ENCODE peak calls at places on chromosomes 6 and 20, in eight cellular contexts. One of them, this sample, is unnamed.

GRCh38 chr20:49880177-49880576 is 35.2 kb downstream of the SPATA2 start:
- DNase-seq in PC-9: no peak
- DNase-seq in IMR-90: peak; percentile 78
- DNase-seq in left ventricle myocardium inferior: no peak
- DNase-seq in AG04450: no peak
- DNase-seq in cardiac muscle cell: peak; percentile 41
- DNase-seq in brain microvascular endothelial cell: peak; percentile 37
- DNase-seq in stomach: peak; percentile 84
- DNase-seq in this sample: no peak

GRCh38 chr6:24907959-24908358 is 27.8 kb downstream of the RIPOR2 start:
- DNase-seq in PC-9: no peak
- DNase-seq in IMR-90: no peak
- DNase-seq in left ventricle myocardium inferior: no peak
- DNase-seq in AG04450: no peak
- DNase-seq in cardiac muscle cell: no peak
- DNase-seq in brain microvascular endothelial cell: no peak
- DNase-seq in stomach: no peak
- DNase-seq in this sample: no peak

GRCh38 chr20:14775778-14776177 is 438.4 kb upstream of the FLRT3 start:
- DNase-seq in PC-9: peak; percentile 71
- DNase-seq in IMR-90: no peak
- DNase-seq in left ventricle myocardium inferior: no peak
- DNase-seq in AG04450: no peak
- DNase-seq in cardiac muscle cell: peak; percentile 35
- DNase-seq in brain microvascular endothelial cell: peak; percentile 98
- DNase-seq in stomach: peak; percentile 58
- DNase-seq in this sample: peak; percentile 27

GRCh38 chr6:129845696-129846095 is 15.4 kb downstream of the TMEM244 start:
- DNase-seq in PC-9: no peak
- DNase-seq in IMR-90: no peak
- DNase-seq in left ventricle myocardium inferior: no peak
- DNase-seq in AG04450: no peak
- DNase-seq in cardiac muscle cell: no peak
- DNase-seq in brain microvascular endothelial cell: no peak
- DNase-seq in stomach: no peak
- DNase-seq in this sample: no peak

GRCh38 chr6:257031-257725 is 35.1 kb upstream of the DUSP22 start:
- DNase-seq in PC-9: peak; percentile 51
- DNase-seq in IMR-90: peak; percentile 6
- DNase-seq in left ventricle myocardium inferior: no peak
- DNase-seq in AG04450: no peak
- DNase-seq in cardiac muscle cell: peak; percentile 35
- DNase-seq in brain microvascular endothelial cell: no peak
- DNase-seq in stomach: no peak
- DNase-seq in this sample: peak; percentile 72

GRCh38 chr6:169975286-169975685 is 223.9 kb downstream of the ERMARD start:
- DNase-seq in PC-9: no peak
- DNase-seq in IMR-90: no peak
- DNase-seq in left ventricle myocardium inferior: no peak
- DNase-seq in AG04450: no peak
- DNase-seq in cardiac muscle cell: no peak
- DNase-seq in brain microvascular endothelial cell: no peak
- DNase-seq in stomach: no peak
- DNase-seq in this sample: no peak

GRCh38 chr6:104789770-104790190 is 69.9 kb downstream of the HACE1 start:
- DNase-seq in PC-9: peak; percentile 50
- DNase-seq in IMR-90: peak; percentile 55
- DNase-seq in left ventricle myocardium inferior: no peak
- DNase-seq in AG04450: peak; percentile 10
- DNase-seq in cardiac muscle cell: peak; percentile 77
- DNase-seq in brain microvascular endothelial cell: peak; percentile 22
- DNase-seq in stomach: no peak
- DNase-seq in this sample: peak; percentile 17

GRCh38 chr6:158996863-158997262 is 3.1 kb downstream of the RSPH3 start:
- DNase-seq in PC-9: no peak
- DNase-seq in IMR-90: no peak
- DNase-seq in left ventricle myocardium inferior: no peak
- DNase-seq in AG04450: no peak
- DNase-seq in cardiac muscle cell: no peak
- DNase-seq in brain microvascular endothelial cell: no peak
- DNase-seq in stomach: no peak
- DNase-seq in this sample: no peak

GRCh38 chr6:108841377-108841855 is 6.8 kb upstream of the ARMC2 start:
- DNase-seq in PC-9: no peak
- DNase-seq in IMR-90: no peak
- DNase-seq in left ventricle myocardium inferior: no peak
- DNase-seq in AG04450: no peak
- DNase-seq in cardiac muscle cell: no peak
- DNase-seq in brain microvascular endothelial cell: no peak
- DNase-seq in stomach: no peak
- DNase-seq in this sample: no peak

GRCh38 chr20:63765918-63766317 is 26.3 kb downstream of the SLC2A4RG start:
- DNase-seq in PC-9: no peak
- DNase-seq in IMR-90: no peak
- DNase-seq in left ventricle myocardium inferior: no peak
- DNase-seq in AG04450: no peak
- DNase-seq in cardiac muscle cell: no peak
- DNase-seq in brain microvascular endothelial cell: no peak
- DNase-seq in stomach: no peak
- DNase-seq in this sample: no peak

GRCh38 chr20:37886851-37887297 is 16.1 kb upstream of the VSTM2L start:
- DNase-seq in PC-9: no peak
- DNase-seq in IMR-90: no peak
- DNase-seq in left ventricle myocardium inferior: peak; percentile 79
- DNase-seq in AG04450: no peak
- DNase-seq in cardiac muscle cell: peak; percentile 32
- DNase-seq in brain microvascular endothelial cell: no peak
- DNase-seq in stomach: peak; percentile 64
- DNase-seq in this sample: no peak

GRCh38 chr6:83853178-83853967 is at the start of gene RIPPLY2:
- DNase-seq in PC-9: no peak
- DNase-seq in IMR-90: peak; percentile 20
- DNase-seq in left ventricle myocardium inferior: peak; percentile 15
- DNase-seq in AG04450: no peak
- DNase-seq in cardiac muscle cell: peak; percentile 63
- DNase-seq in brain microvascular endothelial cell: no peak
- DNase-seq in stomach: no peak
- DNase-seq in this sample: no peak

GRCh38 chr6:87757792-87758191 is 55.8 kb upstream of the AKIRIN2 start:
- DNase-seq in PC-9: no peak
- DNase-seq in IMR-90: no peak
- DNase-seq in left ventricle myocardium inferior: no peak
- DNase-seq in AG04450: no peak
- DNase-seq in cardiac muscle cell: no peak
- DNase-seq in brain microvascular endothelial cell: no peak
- DNase-seq in stomach: no peak
- DNase-seq in this sample: no peak

GRCh38 chr6:135066806-135067205 is 12.2 kb upstream of the HBS1L start:
- DNase-seq in PC-9: no peak
- DNase-seq in IMR-90: no peak
- DNase-seq in left ventricle myocardium inferior: no peak
- DNase-seq in AG04450: no peak
- DNase-seq in cardiac muscle cell: no peak
- DNase-seq in brain microvascular endothelial cell: peak; percentile 3
- DNase-seq in stomach: no peak
- DNase-seq in this sample: no peak

GRCh38 chr6:170172825-170173231 is 118.0 kb downstream of the DLL1 start:
- DNase-seq in PC-9: no peak
- DNase-seq in IMR-90: no peak
- DNase-seq in left ventricle myocardium inferior: no peak
- DNase-seq in AG04450: no peak
- DNase-seq in cardiac muscle cell: no peak
- DNase-seq in brain microvascular endothelial cell: no peak
- DNase-seq in stomach: no peak
- DNase-seq in this sample: no peak

GRCh38 chr6:17292600-17293133 is 11.5 kb downstream of the RBM24 start:
- DNase-seq in PC-9: no peak
- DNase-seq in IMR-90: no peak
- DNase-seq in left ventricle myocardium inferior: no peak
- DNase-seq in AG04450: no peak
- DNase-seq in cardiac muscle cell: no peak
- DNase-seq in brain microvascular endothelial cell: no peak
- DNase-seq in stomach: no peak
- DNase-seq in this sample: no peak

GRCh38 chr6:44627091-44627878 is 239.8 kb downstream of the CDC5L start:
- DNase-seq in PC-9: no peak
- DNase-seq in IMR-90: no peak
- DNase-seq in left ventricle myocardium inferior: peak; percentile 40
- DNase-seq in AG04450: no peak
- DNase-seq in cardiac muscle cell: no peak
- DNase-seq in brain microvascular endothelial cell: no peak
- DNase-seq in stomach: no peak
- DNase-seq in this sample: no peak

GRCh38 chr20:51129201-51129671 is 106.3 kb upstream of the KCNG1 start:
- DNase-seq in PC-9: no peak
- DNase-seq in IMR-90: no peak
- DNase-seq in left ventricle myocardium inferior: no peak
- DNase-seq in AG04450: no peak
- DNase-seq in cardiac muscle cell: no peak
- DNase-seq in brain microvascular endothelial cell: no peak
- DNase-seq in stomach: no peak
- DNase-seq in this sample: no peak

DNA sequence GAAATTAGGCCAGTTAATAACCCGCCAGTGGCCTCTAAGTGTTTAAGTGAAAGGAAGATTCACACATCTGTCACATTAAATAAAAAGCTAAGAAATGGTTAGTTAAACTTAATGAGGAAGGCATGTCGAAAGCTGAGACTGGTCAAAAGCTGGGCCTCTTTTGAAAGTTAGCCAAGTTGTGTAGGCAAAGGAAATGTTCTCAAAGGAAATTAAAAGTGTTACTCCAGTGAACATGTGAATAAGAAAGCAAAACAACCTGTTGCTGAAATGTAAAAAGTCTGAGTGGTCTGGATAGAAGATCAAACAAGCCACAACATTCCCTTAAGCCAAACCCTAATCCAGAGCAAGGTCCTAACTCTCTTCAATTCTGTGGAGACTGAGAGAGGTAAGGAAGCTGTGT is 10.9 kb upstream of the MTRF1L start:
- DNase-seq in PC-9: no peak
- DNase-seq in IMR-90: no peak
- DNase-seq in left ventricle myocardium inferior: no peak
- DNase-seq in AG04450: no peak
- DNase-seq in cardiac muscle cell: no peak
- DNase-seq in brain microvascular endothelial cell: no peak
- DNase-seq in stomach: no peak
- DNase-seq in this sample: no peak
- H3K27ac ChIP-seq in PC-9: no peak overlapping the region
- H3K27ac ChIP-seq in IMR-90: no peak overlapping the region
- H3K27ac ChIP-seq in left ventricle myocardium inferior: no peak overlapping the region
- H3K27ac ChIP-seq in AG04450: no peak overlapping the region
- H3K27ac ChIP-seq in cardiac muscle cell: no peak overlapping the region
- H3K27ac ChIP-seq in brain microvascular endothelial cell: no peak overlapping the region
- H3K27ac ChIP-seq in stomach: no peak overlapping the region
- H3K27ac ChIP-seq in this sample: no peak overlapping the region

DNA sequence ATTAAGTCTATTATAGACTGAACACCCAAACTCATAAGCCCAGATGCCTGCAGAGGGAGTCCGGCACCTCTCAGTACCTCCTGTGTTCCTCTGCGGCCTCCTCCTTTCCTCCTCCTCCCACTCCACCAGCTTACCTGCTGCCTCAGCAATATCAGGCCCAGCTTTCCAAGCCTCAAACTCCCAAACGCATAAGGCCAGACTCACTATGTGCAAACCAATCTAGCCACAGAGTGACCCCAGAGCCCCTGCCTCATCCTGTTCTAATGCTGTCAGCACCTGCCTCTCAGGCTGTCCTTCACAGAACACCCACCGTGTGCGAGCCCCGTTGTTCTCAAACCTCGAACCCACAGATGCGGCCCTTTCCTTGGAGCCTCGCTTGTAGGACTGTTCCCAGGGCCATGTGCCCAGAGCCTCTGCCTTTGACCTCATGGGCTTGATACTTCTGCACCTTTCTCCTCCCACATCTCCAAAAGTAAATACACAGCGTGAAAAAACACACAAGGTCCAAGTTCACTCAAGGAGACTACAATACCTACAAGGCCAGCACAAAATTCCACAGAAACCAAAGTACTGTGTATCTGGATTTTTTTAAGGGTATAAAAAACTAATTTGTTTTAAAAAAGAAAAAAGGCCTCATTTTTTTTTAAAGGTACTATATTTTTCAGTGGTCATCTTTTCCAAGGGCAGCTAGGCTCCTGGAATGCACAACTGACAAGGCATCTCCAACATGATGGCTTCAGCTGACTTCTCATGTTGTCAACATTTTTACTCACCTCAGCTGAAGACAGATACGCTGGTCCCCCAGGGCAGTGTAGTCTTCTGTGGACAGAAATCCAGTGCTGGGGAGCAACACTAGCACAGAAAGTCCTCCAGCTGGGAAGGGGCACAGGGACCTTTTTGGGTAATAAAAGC is 52.3 kb downstream of the ABHD12 start:
- DNase-seq in PC-9: no peak
- DNase-seq in IMR-90: no peak
- DNase-seq in left ventricle myocardium inferior: no peak
- DNase-seq in AG04450: no peak
- DNase-seq in cardiac muscle cell: no peak
- DNase-seq in brain microvascular endothelial cell: no peak
- DNase-seq in stomach: peak; percentile 42
- DNase-seq in this sample: no peak
- TF ChIP-seq CTCF in PC-9: no peak
- TF ChIP-seq CTCF in IMR-90: no peak
- TF ChIP-seq CTCF in left ventricle myocardium inferior: no peak
- TF ChIP-seq CTCF in AG04450: no peak
- TF ChIP-seq CTCF in cardiac muscle cell: no peak
- TF ChIP-seq CTCF in brain microvascular endothelial cell: peak; percentile 18
- TF ChIP-seq CTCF in stomach: no peak
- TF ChIP-seq CTCF in this sample: no peak

GRCh38 chr20:46464451-46464850 is 48.9 kb downstream of the ZNF334 start:
- DNase-seq in PC-9: no peak
- DNase-seq in IMR-90: no peak
- DNase-seq in left ventricle myocardium inferior: no peak
- DNase-seq in AG04450: no peak
- DNase-seq in cardiac muscle cell: no peak
- DNase-seq in brain microvascular endothelial cell: no peak
- DNase-seq in stomach: no peak
- DNase-seq in this sample: no peak
- H3K27ac ChIP-seq in PC-9: no peak overlapping the region
- H3K27ac ChIP-seq in IMR-90: no peak overlapping the region
- H3K27ac ChIP-seq in left ventricle myocardium inferior: no peak overlapping the region
- H3K27ac ChIP-seq in AG04450: no peak overlapping the region
- H3K27ac ChIP-seq in cardiac muscle cell: no peak overlapping the region
- H3K27ac ChIP-seq in brain microvascular endothelial cell: no peak overlapping the region
- H3K27ac ChIP-seq in stomach: no peak overlapping the region
- H3K27ac ChIP-seq in this sample: no peak overlapping the region

DNA sequence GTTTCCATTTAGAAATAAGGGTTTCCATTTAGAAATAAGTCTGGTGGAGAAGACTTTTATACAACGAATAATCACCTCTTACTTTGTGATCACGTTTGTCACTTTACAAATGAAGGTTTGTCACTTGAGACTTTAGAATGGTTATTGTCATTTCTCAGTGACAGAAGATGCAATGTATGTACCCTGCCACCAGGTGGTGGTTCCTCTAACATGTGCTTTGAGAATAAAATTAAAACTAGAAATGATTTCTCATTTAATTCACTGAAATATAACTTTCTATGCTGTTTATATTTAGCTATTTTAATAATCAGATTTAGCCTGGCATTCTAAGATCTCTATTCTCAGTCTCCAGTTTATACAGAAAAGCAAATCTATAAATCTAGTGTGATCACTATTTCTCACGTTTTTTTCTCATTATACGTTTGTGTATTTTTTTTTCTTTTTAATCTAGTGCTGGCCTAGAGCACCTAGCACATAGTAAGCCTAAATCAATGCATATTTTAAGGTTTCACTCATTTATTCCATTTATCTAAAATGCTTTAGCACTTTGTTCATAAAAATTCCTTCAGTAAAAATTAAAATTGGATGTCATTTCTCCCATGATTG is 57.4 kb upstream of the TFAP2D start:
- DNase-seq in PC-9: no peak
- DNase-seq in IMR-90: peak; percentile 1
- DNase-seq in left ventricle myocardium inferior: no peak
- DNase-seq in AG04450: no peak
- DNase-seq in cardiac muscle cell: no peak
- DNase-seq in brain microvascular endothelial cell: no peak
- DNase-seq in stomach: no peak
- DNase-seq in this sample: peak; percentile 10
- TF ChIP-seq CTCF in PC-9: peak; percentile 74
- TF ChIP-seq CTCF in IMR-90: peak; percentile 49
- TF ChIP-seq CTCF in left ventricle myocardium inferior: peak; percentile 59
- TF ChIP-seq CTCF in AG04450: peak; percentile 47
- TF ChIP-seq CTCF in cardiac muscle cell: peak; percentile 24
- TF ChIP-seq CTCF in brain microvascular endothelial cell: peak; percentile 32
- TF ChIP-seq CTCF in stomach: peak; percentile 42
- TF ChIP-seq CTCF in this sample: peak; percentile 37